ENCODE peak calls at places on chromosomes 12 and 14, in ten cellular contexts. C is heart left ventricle, X is uterus, U is A549, O is gastrocnemius medialis, F is ovary, L is IMR-90, R is body of pancreas, V is right lobe of liver, N is HepG2. P is an unnamed sample.
A peak's percentile ranks its signal among the peaks of the same experiment; 100 is the strongest.

GRCh38 chr12:45939759-45940158 is 50.6 kb downstream of the SCAF11 start:
- DNase-seq in C (no peak), X (no peak), U (peak; percentile 26), O (no peak), F (no peak), L (no peak), R (no peak), V (no peak), N (peak; percentile 4), P (no peak)

GRCh38 chr14:55309154-55309553 is 37.9 kb downstream of the FBXO34 start:
- DNase-seq in C (no peak), X (no peak), U (no peak), O (no peak), F (no peak), L (no peak), R (no peak), V (no peak), N (no peak), P (no peak)

GRCh38 chr12:26119391-26119981 is 5.4 kb downstream of the BHLHE41 start:
- DNase-seq in C (no peak), X (no peak), U (peak; percentile 79), O (peak; percentile 44), F (no peak), L (peak; percentile 78), R (no peak), V (no peak), N (peak; percentile 24), P (peak; percentile 54)

GRCh38 chr12:76792828-76793227 is 28.9 kb downstream of the ZDHHC17 start:
- DNase-seq in C (no peak), X (no peak), U (no peak), O (no peak), F (no peak), L (no peak), R (no peak), V (no peak), N (no peak), P (no peak)

GRCh38 chr14:89651805-89652204 is 234.8 kb upstream of the FOXN3 start:
- DNase-seq in C (no peak), X (no peak), U (no peak), O (no peak), F (no peak), L (no peak), R (no peak), V (no peak), N (no peak), P (no peak)

GRCh38 chr12:53190108-53190729 is 9.5 kb upstream of the CSAD start:
- DNase-seq in C (no peak), X (peak; percentile 69), U (peak; percentile 73), O (peak; percentile 59), F (peak; percentile 77), L (peak; percentile 59), R (peak; percentile 58), V (peak; percentile 70), N (peak; percentile 49), P (peak; percentile 50)

GRCh38 chr14:96938946-96939345 is 141.8 kb downstream of the VRK1 start:
- DNase-seq in C (no peak), X (no peak), U (no peak), O (no peak), F (no peak), L (no peak), R (no peak), V (no peak), N (no peak), P (no peak)

GRCh38 chr12:6927379-6927991 is at the start of gene ATN1:
- DNase-seq in C (peak; percentile 91), X (peak; percentile 92), U (peak; percentile 56), O (peak; percentile 74), F (peak; percentile 94), L (peak; percentile 78), R (peak; percentile 71), V (peak; percentile 79), N (no peak), P (peak; percentile 78)

GRCh38 chr14:47186491-47186890 is 488.9 kb downstream of the MDGA2 start:
- DNase-seq in C (no peak), X (no peak), U (no peak), O (no peak), F (no peak), L (no peak), R (no peak), V (no peak), N (no peak), P (no peak)

GRCh38 chr12:124713436-124714082 is 146.1 kb upstream of the NCOR2 start:
- DNase-seq in C (peak; percentile 50), X (no peak), U (no peak), O (no peak), F (no peak), L (peak; percentile 89), R (no peak), V (no peak), N (no peak), P (no peak)

GRCh38 chr12:11499802-11500201 is 104.4 kb upstream of the PRB2 start:
- DNase-seq in C (no peak), X (no peak), U (no peak), O (no peak), F (no peak), L (no peak), R (no peak), V (no peak), N (no peak), P (no peak)

GRCh38 chr12:4451694-4452093 is 6.1 kb upstream of the FGF6 start:
- DNase-seq in C (no peak), X (no peak), U (no peak), O (no peak), F (no peak), L (no peak), R (no peak), V (no peak), N (no peak), P (no peak)
- H3K9me3 ChIP-seq in C (no peaks in the 10 kb centered on the region), X (no peaks in the 10 kb centered on the region), U (no peaks in the 10 kb centered on the region), O (no peaks in the 10 kb centered on the region), F (no peaks in the 10 kb centered on the region), L (no peaks in the 10 kb centered on the region), R (no peaks in the 10 kb centered on the region), V (no peaks in the 10 kb centered on the region), N (no peaks in the 10 kb centered on the region), P (peaks cover 15% of the 10 kb centered on the region)

DNA sequence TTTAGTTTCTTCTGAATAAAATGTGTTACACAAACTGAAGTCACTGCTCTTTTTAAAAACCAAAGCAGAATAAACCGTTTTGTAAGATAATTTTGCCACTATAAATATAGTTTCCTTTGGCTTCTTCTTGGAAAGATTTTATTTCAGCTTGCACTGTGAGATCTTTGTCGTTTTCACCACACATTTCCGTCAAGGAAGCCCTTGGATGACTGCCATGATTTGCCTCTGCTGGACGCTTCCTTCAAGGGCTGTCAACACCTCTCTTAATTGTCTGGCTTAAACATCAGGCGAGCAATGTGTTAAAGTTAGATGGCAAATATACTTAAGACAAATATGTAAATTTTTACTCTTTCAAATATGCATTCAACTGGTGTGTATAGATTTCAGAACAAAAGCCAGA is 624.1 kb downstream of the DIO2 start:
- DNase-seq in C (no peak), X (no peak), U (no peak), O (no peak), F (no peak), L (no peak), R (no peak), V (no peak), N (no peak), P (no peak)
- H3K27ac ChIP-seq in C (no peak overlapping the region), X (no peak overlapping the region), U (peak overlapping the region; percentile 72), O (no peak overlapping the region), F (no peak overlapping the region), L (no peak overlapping the region), R (peak overlapping the region; percentile 70), V (no peak overlapping the region), N (no peak overlapping the region), P (no peak overlapping the region)

GRCh38 chr12:126243814-126244213 is 1178.6 kb downstream of the AACS start:
- DNase-seq in C (no peak), X (no peak), U (no peak), O (no peak), F (no peak), L (no peak), R (no peak), V (no peak), N (no peak), P (no peak)

GRCh38 chr12:126247936-126248335 is 1182.7 kb downstream of the AACS start:
- DNase-seq in C (no peak), X (no peak), U (no peak), O (no peak), F (no peak), L (no peak), R (no peak), V (no peak), N (no peak), P (no peak)

GRCh38 chr12:126248871-126249403 is 1183.7 kb downstream of the AACS start:
- DNase-seq in C (no peak), X (no peak), U (no peak), O (no peak), F (no peak), L (no peak), R (no peak), V (no peak), N (no peak), P (no peak)
- TF ChIP-seq POLR2A in C (no peak), X (no peak), U (no peak), O (no peak), F (no peak), L (no peak), R (no peak), V (no peak), N (no peak), P (no peak)

DNA sequence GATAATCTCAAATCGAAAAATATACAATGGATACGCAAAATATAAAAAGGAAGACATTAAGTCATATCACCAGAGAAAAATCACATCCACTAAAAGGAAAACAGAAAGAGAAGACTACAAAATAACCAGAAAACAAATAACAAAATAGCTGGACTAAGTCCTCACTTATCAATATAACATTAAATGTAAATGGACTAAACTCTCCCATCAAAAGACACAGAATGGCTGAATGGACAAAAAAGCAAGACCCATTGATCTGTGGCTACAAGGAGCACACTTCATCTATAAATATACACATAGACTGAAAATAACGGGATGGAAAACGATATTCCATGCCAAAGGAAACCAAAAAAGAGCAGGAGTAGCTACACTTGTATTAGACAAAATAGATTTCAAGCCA is 161.0 kb upstream of the PRKD1 start:
- DNase-seq in C (no peak), X (no peak), U (no peak), O (no peak), F (no peak), L (no peak), R (no peak), V (no peak), N (no peak), P (no peak)
- H3K9me3 ChIP-seq in C (peaks cover 34% of the 10 kb centered on the region), X (no peaks in the 10 kb centered on the region), U (no peaks in the 10 kb centered on the region), O (no peaks in the 10 kb centered on the region), F (no peaks in the 10 kb centered on the region), L (peaks cover 4% of the 10 kb centered on the region), R (no peaks in the 10 kb centered on the region), V (no peaks in the 10 kb centered on the region), N (peaks cover 99% of the 10 kb centered on the region), P (no peaks in the 10 kb centered on the region)